ENCODE peak calls at places on chromosomes 16 and 17, in eight cellular contexts. One of them, this sample, is unnamed.
A peak's percentile ranks its signal among the peaks of the same experiment; 100 is the strongest.

GRCh38 chr17:46192484-46193245 is 564 bp downstream of the KANSL1 start:
- DNase-seq in lung microvascular endothelial cell: peak; percentile 59
- DNase-seq in stimulated activated CD8-positive, alpha-beta memory T cell treated with anti-CD3 and anti-CD28 coated beads, Interleukin-7, amount 100 ng/mL, for 24 hours: peak; percentile 35
- DNase-seq in NCI-H1092: peak; percentile 57
- DNase-seq in AG10803: peak; percentile 71
- DNase-seq in NAMALWA: peak; percentile 75
- DNase-seq in SHP77: peak; percentile 80
- DNase-seq in A172: peak; percentile 55
- DNase-seq in this sample: peak; percentile 57

GRCh38 chr17:18070861-18071340 is 16.8 kb upstream of the DRG2 start:
- DNase-seq in SHP77: peak; percentile 68
- DNase-seq in A172: no peak
- DNase-seq in stimulated activated CD8-positive, alpha-beta memory T cell treated with anti-CD3 and anti-CD28 coated beads, Interleukin-7, amount 100 ng/mL, for 24 hours: no peak
- DNase-seq in NAMALWA: no peak
- DNase-seq in lung microvascular endothelial cell: peak; percentile 21
- DNase-seq in AG10803: peak; percentile 49
- DNase-seq in NCI-H1092: no peak
- DNase-seq in this sample: no peak

GRCh38 chr17:1058423-1059130 is 61.6 kb downstream of the TIMM22 start:
- DNase-seq in A172: peak; percentile 53
- DNase-seq in NCI-H1092: no peak
- DNase-seq in NAMALWA: peak; percentile 35
- DNase-seq in AG10803: peak; percentile 24
- DNase-seq in stimulated activated CD8-positive, alpha-beta memory T cell treated with anti-CD3 and anti-CD28 coated beads, Interleukin-7, amount 100 ng/mL, for 24 hours: peak; percentile 48
- DNase-seq in SHP77: peak; percentile 79
- DNase-seq in lung microvascular endothelial cell: peak; percentile 67
- DNase-seq in this sample: no peak

GRCh38 chr16:77290451-77291110 is 91.4 kb downstream of the SYCE1L start:
- DNase-seq in lung microvascular endothelial cell: peak; percentile 35
- DNase-seq in NAMALWA: no peak
- DNase-seq in A172: no peak
- DNase-seq in AG10803: peak; percentile 64
- DNase-seq in NCI-H1092: peak; percentile 41
- DNase-seq in SHP77: no peak
- DNase-seq in stimulated activated CD8-positive, alpha-beta memory T cell treated with anti-CD3 and anti-CD28 coated beads, Interleukin-7, amount 100 ng/mL, for 24 hours: no peak
- DNase-seq in this sample: no peak

GRCh38 chr17:79082311-79083190 is 7.9 kb downstream of the ENGASE start:
- DNase-seq in SHP77: peak; percentile 57
- DNase-seq in NCI-H1092: peak; percentile 19
- DNase-seq in AG10803: peak; percentile 20
- DNase-seq in A172: peak; percentile 36
- DNase-seq in lung microvascular endothelial cell: peak; percentile 36
- DNase-seq in NAMALWA: peak; percentile 61
- DNase-seq in stimulated activated CD8-positive, alpha-beta memory T cell treated with anti-CD3 and anti-CD28 coated beads, Interleukin-7, amount 100 ng/mL, for 24 hours: peak; percentile 16
- DNase-seq in this sample: peak; percentile 39

GRCh38 chr17:45227631-45228120 is 6.0 kb downstream of the FMNL1 start:
- DNase-seq in AG10803: no peak
- DNase-seq in A172: no peak
- DNase-seq in NAMALWA: no peak
- DNase-seq in stimulated activated CD8-positive, alpha-beta memory T cell treated with anti-CD3 and anti-CD28 coated beads, Interleukin-7, amount 100 ng/mL, for 24 hours: no peak
- DNase-seq in NCI-H1092: no peak
- DNase-seq in SHP77: no peak
- DNase-seq in lung microvascular endothelial cell: no peak
- DNase-seq in this sample: no peak

GRCh38 chr16:81485225-81485624 is 40.6 kb downstream of the CMIP start:
- DNase-seq in NAMALWA: no peak
- DNase-seq in A172: peak; percentile 33
- DNase-seq in AG10803: no peak
- DNase-seq in lung microvascular endothelial cell: no peak
- DNase-seq in SHP77: no peak
- DNase-seq in stimulated activated CD8-positive, alpha-beta memory T cell treated with anti-CD3 and anti-CD28 coated beads, Interleukin-7, amount 100 ng/mL, for 24 hours: no peak
- DNase-seq in NCI-H1092: no peak
- DNase-seq in this sample: no peak

GRCh38 chr17:55588858-55589257 is 77.6 kb upstream of the SMIM36 start:
- DNase-seq in NAMALWA: no peak
- DNase-seq in SHP77: no peak
- DNase-seq in A172: no peak
- DNase-seq in NCI-H1092: no peak
- DNase-seq in lung microvascular endothelial cell: no peak
- DNase-seq in AG10803: peak; percentile 68
- DNase-seq in stimulated activated CD8-positive, alpha-beta memory T cell treated with anti-CD3 and anti-CD28 coated beads, Interleukin-7, amount 100 ng/mL, for 24 hours: no peak
- DNase-seq in this sample: no peak

GRCh38 chr16:84220851-84221250 is 19.0 kb downstream of the KCNG4 start:
- DNase-seq in AG10803: peak; percentile 13
- DNase-seq in stimulated activated CD8-positive, alpha-beta memory T cell treated with anti-CD3 and anti-CD28 coated beads, Interleukin-7, amount 100 ng/mL, for 24 hours: no peak
- DNase-seq in A172: peak; percentile 48
- DNase-seq in NAMALWA: no peak
- DNase-seq in NCI-H1092: no peak
- DNase-seq in lung microvascular endothelial cell: no peak
- DNase-seq in SHP77: no peak
- DNase-seq in this sample: no peak

GRCh38 chr17:28661635-28662526 is at the start of the genes SDF2 and SUPT6H:
- DNase-seq in NAMALWA: peak; percentile 96
- DNase-seq in A172: peak; percentile 89
- DNase-seq in NCI-H1092: peak; percentile 80
- DNase-seq in stimulated activated CD8-positive, alpha-beta memory T cell treated with anti-CD3 and anti-CD28 coated beads, Interleukin-7, amount 100 ng/mL, for 24 hours: peak; percentile 98
- DNase-seq in lung microvascular endothelial cell: peak; percentile 89
- DNase-seq in SHP77: peak; percentile 85
- DNase-seq in AG10803: peak; percentile 76
- DNase-seq in this sample: peak; percentile 92

This sample was measured in effector CD4-positive, alpha-beta T cell.